ENCODE peak calls at places on chromosomes 16 and 17, in four cellular contexts. O is transverse colon, M is hepatic stellate cell, N is A172. S is an unnamed sample.
A peak's percentile ranks its signal among the peaks of the same experiment; 100 is the strongest.

GRCh38 chr16:84032458-84033178 is 10.0 kb downstream of the SLC38A8 start:
- DNase-seq in N (no peak), M (no peak), O (no peak), S (no peak)

GRCh38 chr16:85239239-85239638 is 127.0 kb upstream of the CIBAR2 start:
- DNase-seq in O (no peak), M (no peak), N (no peak), S (no peak)

GRCh38 chr17:44376124-44376523 is 12.5 kb upstream of the FAM171A2 start:
- DNase-seq in M (peak; percentile 75), N (no peak), O (no peak), S (no peak)

GRCh38 chr16:56608876-56609462 is 585 bp downstream of the MT2A start:
- DNase-seq in M (no peak), O (no peak), N (peak; percentile 47), S (no peak)

GRCh38 chr17:79131701-79132100 is 57.1 kb downstream of the ENGASE start:
- DNase-seq in N (no peak), M (no peak), O (no peak), S (no peak)

GRCh38 chr17:1644493-1645206 is 882 bp downstream of the SCARF1 start:
- DNase-seq in N (peak; percentile 94), M (peak; percentile 70), O (no peak), S (no peak)

GRCh38 chr17:20087538-20088250 is 78.5 kb downstream of the SPECC1 start:
- DNase-seq in N (no peak), M (no peak), O (no peak), S (no peak)

GRCh38 chr16:56672761-56673536 is 3.3 kb downstream of the MT1H start:
- DNase-seq in O (no peak), M (no peak), N (no peak), S (no peak)

GRCh38 chr17:65102235-65102634 is 34.9 kb upstream of the RGS9 start:
- DNase-seq in O (no peak), M (no peak), N (no peak), S (no peak)

GRCh38 chr16:2595376-2596200 is 57.8 kb downstream of the PDPK1 start:
- DNase-seq in M (no peak), N (no peak), O (no peak), S (no peak)

GRCh38 chr16:16033208-16033717 is 83.8 kb downstream of the ABCC1 start:
- DNase-seq in O (no peak), M (no peak), N (no peak), S (no peak)

GRCh38 chr16:14007460-14007859 is 63.7 kb upstream of the MRTFB start:
- DNase-seq in N (peak; percentile 34), M (no peak), O (no peak), S (no peak)

GRCh38 chr17:46889992-46890564 is 32.9 kb upstream of the GOSR2 start:
- DNase-seq in M (no peak), O (no peak), N (no peak), S (no peak)

GRCh38 chr17:45877467-45877866 is 16.9 kb upstream of the MAPT start:
- DNase-seq in N (no peak), O (no peak), M (no peak), S (no peak)

GRCh38 chr16:83935858-83936255 is 17.2 kb upstream of the OSGIN1 start:
- DNase-seq in N (no peak), O (no peak), M (no peak), S (no peak)